ENCODE peak calls at places on chromosomes 3 and 15, in five cellular contexts. E, J, F, U and K are unnamed samples.

GRCh38 chr3:111845996-111846395 is 13.1 kb upstream of the PHLDB2 start:
- DNase-seq in E (no peak), J (no peak), F (no peak), U (no peak), K (no peak)

GRCh38 chr3:76949033-76949432 is 90.9 kb upstream of the ROBO2 start:
- DNase-seq in E (no peak), J (no peak), F (no peak), U (no peak), K (no peak)

GRCh38 chr3:178419078-178419477 is 117.2 kb upstream of the KCNMB2 start:
- DNase-seq in E (no peak), J (no peak), F (no peak), U (no peak), K (no peak)

GRCh38 chr3:152350139-152350538 is 81.4 kb downstream of the MBNL1 start:
- DNase-seq in E (no peak), J (no peak), F (no peak), U (no peak), K (no peak)

GRCh38 chr15:40291088-40291574 is 8.3 kb upstream of the ANKRD63 start:
- DNase-seq in E (peak; percentile 84), J (peak; percentile 69), F (no peak), U (no peak), K (no peak)

GRCh38 chr3:65473746-65474145 is 565.0 kb downstream of the MAGI1 start:
- DNase-seq in E (no peak), J (no peak), F (no peak), U (no peak), K (no peak)

GRCh38 chr3:64109438-64109837 is 86.1 kb upstream of the PSMD6 start:
- DNase-seq in E (peak; percentile 63), J (peak; percentile 33), F (no peak), U (no peak), K (no peak)

GRCh38 chr3:75294124-75294523 is 370.0 kb upstream of the FRG2C start:
- DNase-seq in E (peak; percentile 71), J (peak; percentile 39), F (no peak), U (no peak), K (peak; percentile 20)

GRCh38 chr3:27667751-27668150 is 54.4 kb downstream of the EOMES start:
- DNase-seq in E (no peak), J (no peak), F (no peak), U (no peak), K (no peak)

GRCh38 chr15:33282226-33283020 is 28.3 kb upstream of the RYR3 start:
- DNase-seq in E (no peak), J (no peak), F (no peak), U (no peak), K (no peak)

GRCh38 chr3:166187237-166187636 is 350.0 kb upstream of the BCHE start:
- DNase-seq in E (no peak), J (no peak), F (no peak), U (no peak), K (no peak)

GRCh38 chr15:90184786-90185704 is 16.1 kb upstream of the SEMA4B start:
- DNase-seq in E (peak; percentile 89), J (peak; percentile 85), F (peak; percentile 64), U (peak; percentile 12), K (no peak)

GRCh38 chr3:13654330-13655073 is 105.6 kb downstream of the FBLN2 start:
- DNase-seq in E (no peak), J (no peak), F (no peak), U (no peak), K (no peak)

GRCh38 chr3:40167958-40168357 is 141.5 kb upstream of the EIF1B start:
- DNase-seq in E (no peak), J (peak; percentile 12), F (no peak), U (no peak), K (no peak)

GRCh38 chr15:71658827-71659729 is 151.3 kb upstream of the NR2E3 start:
- DNase-seq in E (no peak), J (no peak), F (no peak), U (no peak), K (no peak)

GRCh38 chr3:131957980-131958379 is 76.8 kb downstream of the CPNE4 start:
- DNase-seq in E (no peak), J (no peak), F (no peak), U (no peak), K (no peak)

GRCh38 chr3:31448035-31448881 is 84.5 kb upstream of the STT3B start:
- DNase-seq in E (no peak), J (peak; percentile 60), F (no peak), U (no peak), K (no peak)